ENCODE peak calls at places on chromosomes 2 and 18, in seven cellular contexts. One of them, this sample, is unnamed.

GRCh38 chr2:133788391-133788790 is 220.1 kb upstream of the NCKAP5 start:
- DNase-seq in transverse colon: no peak
- DNase-seq in mucosa of descending colon: no peak
- DNase-seq in GM03348: peak
- DNase-seq in occipital lobe: no peak
- DNase-seq in astrocyte of the hippocampus: no peak
- DNase-seq in HEK293T: no peak
- DNase-seq in this sample: no peak

GRCh38 chr18:2293109-2293839 is 278.0 kb downstream of the METTL4 start:
- DNase-seq in transverse colon: no peak
- DNase-seq in mucosa of descending colon: no peak
- DNase-seq in GM03348: no peak
- DNase-seq in occipital lobe: no peak
- DNase-seq in astrocyte of the hippocampus: no peak
- DNase-seq in HEK293T: no peak
- DNase-seq in this sample: no peak

GRCh38 chr18:48580782-48581181 is 42.0 kb downstream of the CTIF start:
- DNase-seq in transverse colon: no peak
- DNase-seq in mucosa of descending colon: no peak
- DNase-seq in GM03348: peak
- DNase-seq in occipital lobe: no peak
- DNase-seq in astrocyte of the hippocampus: no peak
- DNase-seq in HEK293T: no peak
- DNase-seq in this sample: no peak

GRCh38 chr2:161283926-161284325 is 24.3 kb upstream of the PSMD14 start:
- DNase-seq in transverse colon: no peak
- DNase-seq in mucosa of descending colon: no peak
- DNase-seq in GM03348: peak
- DNase-seq in occipital lobe: no peak
- DNase-seq in astrocyte of the hippocampus: peak
- DNase-seq in HEK293T: no peak
- DNase-seq in this sample: no peak

GRCh38 chr18:9863282-9863681 is 22.5 kb upstream of the TXNDC2 start:
- DNase-seq in transverse colon: no peak
- DNase-seq in mucosa of descending colon: no peak
- DNase-seq in GM03348: no peak
- DNase-seq in occipital lobe: no peak
- DNase-seq in astrocyte of the hippocampus: no peak
- DNase-seq in HEK293T: no peak
- DNase-seq in this sample: no peak

GRCh38 chr2:83578405-83578804 is 880.7 kb downstream of the SUCLG1 start:
- DNase-seq in transverse colon: no peak
- DNase-seq in mucosa of descending colon: no peak
- DNase-seq in GM03348: peak
- DNase-seq in occipital lobe: no peak
- DNase-seq in astrocyte of the hippocampus: no peak
- DNase-seq in HEK293T: no peak
- DNase-seq in this sample: no peak

GRCh38 chr2:233501198-233502076 is 65.1 kb downstream of the USP40 start:
- DNase-seq in transverse colon: no peak
- DNase-seq in mucosa of descending colon: no peak
- DNase-seq in GM03348: no peak
- DNase-seq in occipital lobe: no peak
- DNase-seq in astrocyte of the hippocampus: peak
- DNase-seq in HEK293T: no peak
- DNase-seq in this sample: no peak

GRCh38 chr2:226609361-226609760 is 190.3 kb downstream of the IRS1 start:
- DNase-seq in transverse colon: no peak
- DNase-seq in mucosa of descending colon: no peak
- DNase-seq in GM03348: peak
- DNase-seq in occipital lobe: no peak
- DNase-seq in astrocyte of the hippocampus: peak
- DNase-seq in HEK293T: no peak
- DNase-seq in this sample: no peak

GRCh38 chr18:23876921-23877320 is 137.6 kb upstream of the TTC39C start:
- DNase-seq in transverse colon: no peak
- DNase-seq in mucosa of descending colon: no peak
- DNase-seq in GM03348: no peak
- DNase-seq in occipital lobe: no peak
- DNase-seq in astrocyte of the hippocampus: no peak
- DNase-seq in HEK293T: no peak
- DNase-seq in this sample: no peak

GRCh38 chr2:7841751-7842150 is 840.1 kb upstream of the ID2 start:
- DNase-seq in transverse colon: no peak
- DNase-seq in mucosa of descending colon: no peak
- DNase-seq in GM03348: no peak
- DNase-seq in occipital lobe: no peak
- DNase-seq in astrocyte of the hippocampus: no peak
- DNase-seq in HEK293T: no peak
- DNase-seq in this sample: no peak

GRCh38 chr2:101710690-101711318 is 13.3 kb downstream of the MAP4K4 start:
- DNase-seq in transverse colon: no peak
- DNase-seq in mucosa of descending colon: no peak
- DNase-seq in GM03348: peak
- DNase-seq in occipital lobe: no peak
- DNase-seq in astrocyte of the hippocampus: peak
- DNase-seq in HEK293T: no peak
- DNase-seq in this sample: no peak

GRCh38 chr2:199875400-199875799 is 24.4 kb upstream of the FTCDNL1 start:
- DNase-seq in transverse colon: no peak
- DNase-seq in mucosa of descending colon: no peak
- DNase-seq in GM03348: peak
- DNase-seq in occipital lobe: no peak
- DNase-seq in astrocyte of the hippocampus: peak
- DNase-seq in HEK293T: no peak
- DNase-seq in this sample: no peak

GRCh38 chr2:102116675-102117471 is 25.7 kb upstream of the IL1R1 start:
- DNase-seq in transverse colon: no peak
- DNase-seq in mucosa of descending colon: no peak
- DNase-seq in GM03348: no peak
- DNase-seq in occipital lobe: no peak
- DNase-seq in astrocyte of the hippocampus: no peak
- DNase-seq in HEK293T: no peak
- DNase-seq in this sample: no peak

GRCh38 chr18:44725300-44726096 is 44.8 kb downstream of the SETBP1 start:
- DNase-seq in transverse colon: peak
- DNase-seq in mucosa of descending colon: peak
- DNase-seq in GM03348: peak
- DNase-seq in occipital lobe: no peak
- DNase-seq in astrocyte of the hippocampus: peak
- DNase-seq in HEK293T: no peak
- DNase-seq in this sample: no peak